ENCODE peak calls at places on chromosomes 7 and 10, in seven cellular contexts. C, K, X, U, O, E and G are unnamed samples.

GRCh38 chr7:27863866-27864265 is 123.9 kb downstream of the TAX1BP1 start:
- DNase-seq in O (no peak), K (no peak), X (peak; percentile 79), E (no peak), C (peak; percentile 67), U (no peak), G (no peak)

GRCh38 chr7:102395620-102395957 is 574 bp upstream of the PRKRIP1 start:
- DNase-seq in U (no peak), C (no peak), E (no peak), X (no peak), O (no peak), K (no peak), G (no peak)

GRCh38 chr7:28093617-28094232 is 86.9 kb downstream of the JAZF1 start:
- DNase-seq in E (peak; percentile 50), O (peak; percentile 62), C (peak; percentile 98), X (peak; percentile 81), U (peak; percentile 84), K (peak; percentile 85), G (peak; percentile 96)

GRCh38 chr7:66353547-66353946 is 148.4 kb downstream of the TPST1 start:
- DNase-seq in O (no peak), C (no peak), X (no peak), U (no peak), K (no peak), E (no peak), G (no peak)

GRCh38 chr10:78353636-78354035 is 320.0 kb downstream of the RPS24 start:
- DNase-seq in X (no peak), O (no peak), U (no peak), E (no peak), K (peak; percentile 18), C (no peak), G (no peak)

GRCh38 chr7:6228865-6229264 is 43.6 kb downstream of the CYTH3 start:
- DNase-seq in U (no peak), X (peak; percentile 60), O (no peak), E (no peak), K (no peak), C (no peak), G (no peak)

GRCh38 chr10:124736491-124737136 is 7.6 kb downstream of the FAM53B start:
- DNase-seq in E (no peak), X (peak; percentile 26), C (peak; percentile 56), O (no peak), K (peak; percentile 89), U (peak; percentile 79), G (no peak)

GRCh38 chr7:155803418-155804376 is 8.6 kb downstream of the SHH start:
- DNase-seq in K (peak; percentile 94), X (no peak), C (peak; percentile 90), E (no peak), O (no peak), U (no peak), G (peak; percentile 62)

GRCh38 chr7:47091141-47091540 is 490.8 kb downstream of the TNS3 start:
- DNase-seq in C (no peak), X (peak; percentile 68), O (no peak), K (no peak), U (no peak), E (no peak), G (no peak)

GRCh38 chr7:47092331-47092730 is 489.6 kb downstream of the TNS3 start:
- DNase-seq in O (no peak), E (no peak), C (no peak), U (no peak), K (no peak), X (no peak), G (no peak)

GRCh38 chr7:47088329-47089067 is 493.4 kb downstream of the TNS3 start:
- DNase-seq in E (peak; percentile 34), U (peak; percentile 72), O (peak; percentile 65), K (peak; percentile 71), X (peak; percentile 63), C (peak; percentile 84), G (peak; percentile 70)

GRCh38 chr7:47087866-47088265 is 494.0 kb downstream of the TNS3 start:
- DNase-seq in X (peak; percentile 48), K (no peak), O (no peak), E (no peak), U (no peak), C (no peak), G (no peak)

GRCh38 chr7:47089068-47089417 is 492.9 kb downstream of the TNS3 start:
- DNase-seq in K (no peak), U (no peak), O (no peak), E (no peak), X (no peak), C (no peak), G (no peak)
- TF ChIP-seq CTCF in K (no peak), U (peak; percentile 0), O (no peak), E (no peak), X (no peak), C (peak; percentile 16), G (no peak)

DNA sequence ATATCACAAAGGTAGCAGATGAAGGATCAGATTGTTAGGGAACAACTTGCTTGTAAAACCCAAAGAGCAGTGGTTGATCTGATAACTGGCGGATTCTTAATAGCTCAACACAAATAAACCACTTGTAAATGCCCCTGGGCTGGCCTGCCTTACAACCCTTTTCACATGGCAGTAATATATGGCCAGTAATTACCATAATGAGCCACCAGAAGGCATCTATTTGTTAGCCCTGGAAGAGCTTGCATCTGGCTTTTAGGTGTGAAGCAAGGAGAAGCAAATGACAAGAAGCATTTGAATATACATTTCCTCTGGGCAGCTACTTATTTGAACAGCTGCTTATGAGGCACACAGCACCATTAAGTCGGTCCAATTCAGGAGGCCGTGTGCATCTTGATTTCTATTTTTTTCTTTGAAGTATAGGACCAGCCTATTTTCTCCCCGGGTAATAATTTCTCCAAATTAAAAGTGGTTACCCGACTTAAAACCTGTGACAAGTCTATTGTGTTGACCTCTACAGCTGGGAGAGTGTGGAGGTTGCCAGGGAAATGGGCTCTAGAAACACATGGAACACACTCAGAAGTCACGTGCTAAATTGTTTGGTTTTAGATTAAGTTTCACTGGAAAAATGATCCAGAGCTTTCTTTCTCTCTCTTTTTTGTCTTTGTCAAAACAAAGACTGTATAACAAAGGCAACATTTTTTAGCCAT is 113.4 kb downstream of the SEM1 start:
- DNase-seq in E (no peak), U (no peak), C (peak; percentile 44), X (no peak), K (no peak), O (no peak), G (no peak)
- TF ChIP-seq CTCF in E (peak; percentile 23), U (no peak), C (peak; percentile 65), X (peak; percentile 24), K (no peak), O (no peak), G (no peak)

GRCh38 chr10:47051741-47052238 is 140.6 kb downstream of the PTPN20 start:
- DNase-seq in U (no peak), C (peak; percentile 24), E (no peak), O (no peak), X (no peak), K (no peak), G (no peak)
- TF ChIP-seq CTCF in U (no peak), C (no peak), E (no peak), O (no peak), X (no peak), K (no peak), G (no peak)

DNA sequence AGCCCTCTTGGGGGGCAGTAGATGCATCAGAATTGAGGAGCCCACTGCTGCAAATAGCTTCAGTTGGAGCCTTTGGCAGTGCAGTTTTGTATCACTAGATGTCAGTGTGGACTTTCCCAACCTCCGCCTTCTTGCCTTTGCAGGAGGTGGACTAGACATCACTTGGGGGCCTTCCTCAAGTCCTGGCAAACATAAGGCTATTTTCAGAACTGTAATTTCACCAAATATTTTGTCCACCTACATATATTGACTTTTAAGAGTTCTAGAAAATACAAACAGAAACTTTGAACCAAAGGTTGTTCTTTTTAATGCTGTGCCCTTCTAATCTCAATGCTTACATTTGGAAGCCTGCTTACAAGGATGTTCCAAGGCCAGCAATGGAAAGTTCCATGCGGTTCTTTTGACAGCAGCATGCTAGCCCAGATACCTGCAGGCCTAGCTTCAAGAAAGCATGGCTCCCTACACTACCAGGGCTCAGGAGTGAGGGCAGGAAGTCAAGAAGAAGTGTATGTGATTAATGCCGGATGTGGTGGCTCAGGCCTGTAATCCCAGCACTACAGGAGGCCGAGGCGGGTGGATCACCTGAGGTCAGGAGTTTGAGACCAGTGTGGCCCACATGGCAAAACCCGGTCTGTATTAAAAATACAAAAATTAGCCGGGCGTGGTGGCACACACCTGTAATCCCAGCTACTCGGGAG is 8.0 kb upstream of the ZNRF2 start:
- DNase-seq in U (no peak), C (peak; percentile 83), X (peak; percentile 53), O (peak; percentile 40), K (no peak), E (peak; percentile 43), G (peak; percentile 60)
- TF ChIP-seq CTCF in U (peak; percentile 49), C (peak; percentile 86), X (peak; percentile 87), O (peak; percentile 81), K (peak; percentile 63), E (peak; percentile 75), G (peak; percentile 35)

DNA sequence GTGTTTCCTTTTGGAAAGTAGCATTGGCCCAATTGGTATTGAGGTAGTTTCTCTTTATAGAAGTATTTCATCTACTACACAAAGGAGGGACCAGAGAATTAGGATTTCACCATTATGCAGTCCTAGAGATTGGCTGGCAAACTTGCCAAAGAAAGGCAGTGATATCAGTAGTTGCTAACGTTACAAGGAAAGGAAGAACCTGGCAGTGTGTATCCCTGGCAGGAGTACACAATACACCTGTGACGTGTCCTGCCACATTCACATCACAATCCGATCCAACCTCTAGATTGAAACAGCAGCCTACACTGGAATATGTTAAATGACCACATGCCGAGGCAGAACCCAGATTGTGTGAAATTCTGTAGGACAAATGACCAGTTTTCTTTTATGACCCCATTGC is 81.7 kb downstream of the CACNB2 start:
- DNase-seq in C (no peak), X (no peak), E (no peak), U (no peak), O (no peak), K (no peak), G (no peak)
- TF ChIP-seq CTCF in C (no peak), X (no peak), E (no peak), U (no peak), O (no peak), K (no peak), G (no peak)